ENCODE peak calls at places on chromosomes 12 and 14, in six cellular contexts. X is body of pancreas, A is astrocyte, S is AG09309, H is foreskin fibroblast, N is GM23248. W is an unnamed sample.

GRCh38 chr12:109130755-109131521 is 14.6 kb downstream of the ACACB start:
- DNase-seq in X (peak; percentile 85), H (peak; percentile 32), A (no peak), S (no peak), N (peak; percentile 49), W (no peak)

GRCh38 chr14:101781240-101782061 is 19.9 kb downstream of the PPP2R5C start:
- DNase-seq in A (no peak), H (peak; percentile 53), S (no peak), X (peak; percentile 39), N (peak; percentile 62), W (no peak)

GRCh38 chr14:49654511-49654910 is 19.5 kb upstream of the DNAAF2 start:
- DNase-seq in S (no peak), N (no peak), A (no peak), H (no peak), X (no peak), W (no peak)

GRCh38 chr14:55512421-55512820 is 67.6 kb upstream of the KTN1 start:
- DNase-seq in A (peak; percentile 80), H (peak; percentile 47), N (peak; percentile 30), S (peak; percentile 14), X (no peak), W (no peak)

GRCh38 chr12:3947781-3948180 is 74.6 kb upstream of the PARP11 start:
- DNase-seq in S (no peak), N (peak; percentile 3), H (peak; percentile 5), A (no peak), X (no peak), W (no peak)

GRCh38 chr14:78135450-78135891 is 34.7 kb upstream of the NRXN3 start:
- DNase-seq in X (no peak), H (no peak), S (no peak), A (peak; percentile 67), N (no peak), W (no peak)

GRCh38 chr12:124764451-124764850 is 99.2 kb downstream of the SCARB1 start:
- DNase-seq in H (peak; percentile 82), N (peak; percentile 66), S (peak; percentile 50), A (peak; percentile 77), X (no peak), W (no peak)

GRCh38 chr14:101371691-101372493 is 189.4 kb upstream of the DIO3 start:
- DNase-seq in X (no peak), A (no peak), S (no peak), N (no peak), H (no peak), W (no peak)

GRCh38 chr14:26282578-26282977 is 315.3 kb downstream of the NOVA1 start:
- DNase-seq in X (no peak), H (no peak), S (no peak), A (no peak), N (no peak), W (no peak)

GRCh38 chr12:117284160-117284559 is 77.3 kb downstream of the NOS1 start:
- DNase-seq in X (no peak), N (no peak), H (no peak), A (no peak), S (no peak), W (no peak)

GRCh38 chr12:117282490-117282889 is 78.9 kb downstream of the NOS1 start:
- DNase-seq in A (no peak), S (no peak), H (no peak), N (peak; percentile 28), X (no peak), W (no peak)

GRCh38 chr12:117280019-117280680 is 81.3 kb downstream of the NOS1 start:
- DNase-seq in X (no peak), N (no peak), S (no peak), A (no peak), H (no peak), W (no peak)

GRCh38 chr12:117277875-117278274 is 83.6 kb downstream of the NOS1 start:
- DNase-seq in S (no peak), X (no peak), A (no peak), N (no peak), H (no peak), W (no peak)

GRCh38 chr12:117279606-117280005 is 81.8 kb downstream of the NOS1 start:
- DNase-seq in A (no peak), H (no peak), X (no peak), S (no peak), N (no peak), W (no peak)
- H3K4me3 ChIP-seq in A (no peak overlapping the region), H (no peak overlapping the region), X (no peak overlapping the region), S (no peak overlapping the region), N (no peak overlapping the region), W (no peak overlapping the region)

DNA sequence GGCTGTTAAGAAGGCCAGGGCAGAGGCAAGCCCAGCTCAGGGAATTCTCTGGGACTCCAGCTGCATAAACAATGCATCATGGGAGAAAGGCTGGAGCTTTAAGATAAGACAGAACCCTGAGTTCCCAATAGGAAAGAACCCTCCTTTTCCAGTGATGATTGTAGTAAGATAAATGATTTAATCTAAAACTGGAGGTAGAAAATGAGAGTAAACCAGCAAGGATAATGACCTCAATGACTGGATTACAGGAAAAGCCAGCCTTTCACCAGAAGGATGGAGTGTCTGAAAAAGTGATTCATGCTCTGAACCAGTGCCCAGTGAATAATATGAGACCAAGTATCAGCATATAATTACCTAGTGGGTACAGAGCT is 45.9 kb downstream of the ITPR2 start:
- DNase-seq in S (no peak), H (peak; percentile 83), N (peak; percentile 88), X (no peak), A (peak; percentile 94), W (peak; percentile 43)
- H3K4me3 ChIP-seq in S (no peak overlapping the region), H (no peak overlapping the region), N (no peak overlapping the region), X (no peak overlapping the region), A (no peak overlapping the region), W (no peak overlapping the region)

GRCh38 chr12:2019126-2019525 is 14.9 kb upstream of the DCP1B start:
- DNase-seq in A (no peak), N (no peak), X (no peak), S (no peak), H (no peak), W (no peak)

GRCh38 chr12:2027379-2027778 is 23.1 kb upstream of the DCP1B start:
- DNase-seq in X (no peak), A (peak; percentile 39), H (peak; percentile 8), S (no peak), N (no peak), W (no peak)

GRCh38 chr12:2017724-2018337 is 13.6 kb upstream of the DCP1B start:
- DNase-seq in N (peak; percentile 20), A (no peak), X (no peak), H (peak; percentile 20), S (no peak), W (no peak)

GRCh38 chr12:2018401-2018800 is 14.1 kb upstream of the DCP1B start:
- DNase-seq in A (no peak), S (no peak), X (no peak), N (no peak), H (no peak), W (no peak)

DNA sequence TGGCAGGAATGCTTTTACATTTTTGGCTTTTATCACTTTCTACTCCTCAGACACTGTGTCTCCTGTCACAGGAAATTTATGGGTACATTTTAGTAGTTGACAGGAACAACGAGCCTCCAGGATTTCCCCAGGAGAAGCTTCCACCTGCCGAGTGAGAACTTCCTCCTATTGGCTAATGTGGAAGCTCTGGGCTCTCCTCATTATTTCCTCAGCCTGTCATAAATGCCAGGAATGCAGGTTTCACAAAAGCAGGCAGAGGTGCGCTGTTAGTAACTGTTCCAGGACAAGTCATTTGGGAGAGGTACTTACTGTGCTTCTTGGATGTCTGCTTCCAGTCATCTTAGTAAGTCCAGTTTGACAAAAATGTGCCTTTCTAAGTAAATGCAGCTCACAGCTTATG is 19.1 kb upstream of the DCP1B start:
- DNase-seq in N (no peak), S (no peak), X (no peak), A (no peak), H (no peak), W (no peak)
- H3K4me3 ChIP-seq in N (no peak overlapping the region), S (no peak overlapping the region), X (no peak overlapping the region), A (no peak overlapping the region), H (no peak overlapping the region), W (no peak overlapping the region)

GRCh38 chr12:54859502-54859901 is 5.2 kb downstream of the MUCL1 start:
- DNase-seq in N (no peak), X (no peak), A (no peak), S (no peak), H (no peak), W (no peak)
- H3K4me3 ChIP-seq in N (no peak overlapping the region), X (no peak overlapping the region), A (no peak overlapping the region), S (no peak overlapping the region), H (no peak overlapping the region), W (no peak overlapping the region)

GRCh38 chr14:95763875-95764274 is 50.0 kb upstream of the TCL1A start:
- DNase-seq in A (no peak), N (no peak), H (no peak), S (no peak), X (no peak), W (no peak)
- H3K4me3 ChIP-seq in A (no peak overlapping the region), N (no peak overlapping the region), H (no peak overlapping the region), S (no peak overlapping the region), X (no peak overlapping the region), W (no peak overlapping the region)

GRCh38 chr12:98656289-98657101 is 11.4 kb downstream of the APAF1 start:
- DNase-seq in S (no peak), H (no peak), X (no peak), A (no peak), N (peak; percentile 26), W (no peak)

GRCh38 chr12:98660521-98660920 is 15.4 kb downstream of the APAF1 start:
- DNase-seq in H (no peak), X (no peak), S (no peak), N (no peak), A (no peak), W (no peak)
- H3K4me3 ChIP-seq in H (no peak overlapping the region), X (no peak overlapping the region), S (no peak overlapping the region), N (no peak overlapping the region), A (no peak overlapping the region), W (no peak overlapping the region)